ENCODE peak calls at places on chromosome 20, in seven cellular contexts. D is HCT116, J is PC-3, A is hepatocyte, U is GM23338, T is SK-N-SH, Z is OCI-LY7. X is an unnamed sample. For H3K9me2, the result is how much of the 10 kb centered on the place peaks cover.

GRCh38 chr20:15069355-15069754 is 731.9 kb upstream of the FLRT3 start:
- DNase-seq in Z (no peak), J (no peak), D (no peak), U (no peak), T (no peak), A (no peak), X (no peak)

GRCh38 chr20:40966103-40966502 is 62.5 kb upstream of the TOP1 start:
- DNase-seq in A (no peak), Z (peak), T (no peak), J (peak), U (peak), D (no peak), X (no peak)

GRCh38 chr20:38156888-38157634 is 8.0 kb downstream of the TGM2 start:
- DNase-seq in D (no peak), J (no peak), Z (no peak), A (no peak), T (no peak), U (no peak), X (peak)

GRCh38 chr20:45752747-45753146 is 30.6 kb downstream of the SPINT4 start:
- DNase-seq in A (no peak), T (no peak), D (no peak), U (no peak), Z (no peak), J (no peak), X (no peak)

GRCh38 chr20:25221592-25222460 is 26.1 kb upstream of the PYGB start:
- DNase-seq in U (no peak), J (no peak), Z (no peak), T (no peak), D (no peak), A (no peak), X (no peak)

GRCh38 chr20:53917145-53918009 is 153.0 kb downstream of the BCAS1 start:
- DNase-seq in U (no peak), Z (no peak), D (no peak), T (peak), J (peak), A (no peak), X (peak)

GRCh38 chr20:24918579-24919566 is 30.2 kb upstream of the CST7 start:
- DNase-seq in D (no peak), J (no peak), T (no peak), A (no peak), Z (no peak), U (no peak), X (no peak)

GRCh38 chr20:44017905-44018683 is 103.4 kb downstream of the TOX2 start:
- DNase-seq in T (peak), J (peak), U (no peak), A (peak), D (peak), Z (no peak), X (peak)

GRCh38 chr20:37356387-37356786 is 10.4 kb downstream of the SRC start:
- DNase-seq in J (peak), Z (no peak), A (no peak), D (no peak), U (no peak), T (peak), X (peak)

GRCh38 chr20:53706511-53707031 is 112.9 kb upstream of the ZNF217 start:
- DNase-seq in U (no peak), Z (peak), J (no peak), T (no peak), A (peak), D (no peak), X (no peak)

GRCh38 chr20:25165128-25165527 is 30.4 kb upstream of the ENTPD6 start:
- DNase-seq in J (no peak), Z (no peak), A (no peak), U (no peak), T (no peak), D (no peak), X (no peak)

GRCh38 chr20:62665826-62666735 is 23.8 kb downstream of the SLCO4A1 start:
- DNase-seq in U (no peak), J (no peak), A (no peak), Z (no peak), T (no peak), D (no peak), X (no peak)

GRCh38 chr20:36544134-36545018 is 3.1 kb downstream of the MYL9 start:
- DNase-seq in D (no peak), J (peak), T (no peak), U (no peak), Z (no peak), A (no peak), X (no peak)

GRCh38 chr20:35698298-35699126 is 640 bp downstream of the NFS1 start:
- DNase-seq in Z (peak), U (peak), T (peak), D (no peak), A (peak), J (no peak), X (no peak)

GRCh38 chr20:5844063-5844681 is 94.0 kb downstream of the SHLD1 start:
- DNase-seq in A (no peak), Z (no peak), J (peak), D (peak), T (no peak), U (no peak), X (peak)

GRCh38 chr20:62536731-62537401 is 61.1 kb upstream of the GATA5 start:
- DNase-seq in Z (no peak), A (peak), D (no peak), T (no peak), U (no peak), J (no peak), X (no peak)

GRCh38 chr20:1588869-1589460 is 30.8 kb downstream of the SIRPB1 start:
- DNase-seq in U (no peak), A (no peak), T (peak), D (no peak), J (no peak), Z (no peak), X (no peak)

GRCh38 chr20:36394340-36394965 is 88.3 kb downstream of the DLGAP4 start:
- DNase-seq in U (no peak), T (no peak), D (no peak), Z (no peak), J (no peak), A (no peak), X (no peak)

GRCh38 chr20:50303573-50304500 is 113.2 kb downstream of the CEBPB start:
- DNase-seq in J (peak), D (no peak), Z (no peak), A (peak), T (peak), U (no peak), X (no peak)

GRCh38 chr20:45851501-45851900 is 5.7 kb downstream of the ACOT8 start:
- DNase-seq in D (no peak), U (no peak), Z (no peak), T (no peak), A (no peak), J (no peak), X (no peak)

GRCh38 chr20:45987108-45987780 is 15.2 kb upstream of the ZNF335 start:
- DNase-seq in D (peak), J (peak), U (peak), A (peak), T (peak), Z (peak), X (peak)

GRCh38 chr20:52954849-52955248 is 17.3 kb upstream of the TSHZ2 start:
- DNase-seq in D (no peak), T (no peak), Z (no peak), U (no peak), A (no peak), J (no peak), X (no peak)

GRCh38 chr20:38343107-38343797 is 3.0 kb upstream of the LBP start:
- DNase-seq in T (no peak), D (no peak), U (no peak), J (no peak), Z (no peak), A (peak), X (no peak)

GRCh38 chr20:62604796-62605195 is 37.5 kb upstream of the SLCO4A1 start:
- DNase-seq in T (no peak), A (no peak), D (no peak), U (no peak), Z (no peak), J (no peak), X (no peak)

GRCh38 chr20:61896058-61896961 is 169.4 kb downstream of the TAF4 start:
- DNase-seq in A (peak), T (peak), Z (peak), D (peak), J (peak), U (peak), X (peak)

GRCh38 chr20:23856736-23857135 is 22.8 kb downstream of the CST5 start:
- DNase-seq in T (no peak), D (no peak), J (peak), A (no peak), Z (no peak), U (no peak), X (peak)

GRCh38 chr20:50223321-50223995 is 32.8 kb downstream of the CEBPB start:
- DNase-seq in A (no peak), U (no peak), D (no peak), Z (no peak), J (no peak), T (no peak), X (no peak)

GRCh38 chr20:48794360-48794759 is 33.4 kb downstream of the PREX1 start:
- DNase-seq in Z (no peak), U (peak), T (peak), D (no peak), A (no peak), J (no peak), X (no peak)
- H3K9me2 ChIP-seq in Z (under half), U (under half), T (under half), D (under half), A (under half), J (under half), X (under half)

GRCh38 chr20:57525328-57526053 is 551 bp upstream of the CTCFL start:
- DNase-seq in A (no peak), D (no peak), J (no peak), Z (no peak), T (peak), U (no peak), X (no peak)

GRCh38 chr20:57524511-57525176 is at the start of gene CTCFL:
- DNase-seq in A (no peak), T (no peak), U (peak), J (no peak), Z (no peak), D (no peak), X (no peak)

GRCh38 chr20:57527728-57528127 is 2.8 kb upstream of the CTCFL start:
- DNase-seq in J (no peak), T (no peak), D (no peak), U (no peak), A (no peak), Z (no peak), X (no peak)

GRCh38 chr20:57526885-57527566 is 2.1 kb upstream of the CTCFL start:
- DNase-seq in T (no peak), U (no peak), D (no peak), Z (no peak), J (no peak), A (no peak), X (no peak)

GRCh38 chr20:57526067-57526884 is 1.3 kb upstream of the CTCFL start:
- DNase-seq in D (peak), Z (peak), J (no peak), T (peak), A (no peak), U (peak), X (no peak)
- TF ChIP-seq CTCF in D (peak), Z (peak), J (peak), T (no peak), A (no peak), U (peak), X (no peak)

GRCh38 chr20:32261644-32262043 is 15.8 kb upstream of the KIF3B start:
- DNase-seq in T (no peak), J (no peak), Z (no peak), U (no peak), D (no peak), A (no peak), X (no peak)
- H2AFZ ChIP-seq in T (no peak), J (no peak), Z (no peak), U (peak), D (no peak), A (no peak), X (no peak)

DNA sequence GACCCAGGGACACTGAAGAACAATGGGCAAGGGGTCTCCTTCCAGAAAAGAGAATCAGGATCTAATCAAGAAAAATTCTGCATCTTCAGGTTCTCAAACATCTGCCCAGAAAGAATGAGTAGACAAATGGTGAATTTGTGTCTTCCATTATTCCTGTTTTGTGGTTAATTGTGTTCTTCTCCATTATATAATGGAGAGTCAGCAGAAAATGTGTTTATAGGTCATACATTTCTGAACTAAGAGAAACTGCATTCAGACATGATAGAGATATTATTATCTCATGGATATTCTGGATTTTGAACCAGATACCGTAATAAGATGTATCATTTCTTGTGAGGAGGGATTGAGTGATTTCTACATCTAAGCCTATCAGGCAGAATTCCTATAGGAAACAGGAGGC is 581.7 kb upstream of the JAG1 start:
- DNase-seq in D (no peak), U (no peak), Z (no peak), J (no peak), A (no peak), T (no peak), X (no peak)
- H3K9me2 ChIP-seq in D (under half), U (under half), Z (under half), J (under half), A (under half), T (under half), X (under half)

GRCh38 chr20:64075556-64075955 is 3.8 kb downstream of the RGS19 start:
- DNase-seq in A (no peak), D (no peak), U (no peak), T (no peak), Z (no peak), J (no peak), X (no peak)

GRCh38 chr20:64074963-64075362 is 4.4 kb downstream of the RGS19 start:
- DNase-seq in A (no peak), T (no peak), Z (no peak), U (no peak), D (no peak), J (no peak), X (no peak)

GRCh38 chr20:64077094-64077493 is 2.2 kb downstream of the RGS19 start:
- DNase-seq in J (no peak), D (no peak), U (no peak), Z (peak), T (no peak), A (no peak), X (no peak)

GRCh38 chr20:64077541-64077875 is 1.8 kb downstream of the RGS19 start:
- DNase-seq in Z (no peak), U (no peak), D (no peak), T (no peak), J (no peak), A (no peak), X (no peak)

DNA sequence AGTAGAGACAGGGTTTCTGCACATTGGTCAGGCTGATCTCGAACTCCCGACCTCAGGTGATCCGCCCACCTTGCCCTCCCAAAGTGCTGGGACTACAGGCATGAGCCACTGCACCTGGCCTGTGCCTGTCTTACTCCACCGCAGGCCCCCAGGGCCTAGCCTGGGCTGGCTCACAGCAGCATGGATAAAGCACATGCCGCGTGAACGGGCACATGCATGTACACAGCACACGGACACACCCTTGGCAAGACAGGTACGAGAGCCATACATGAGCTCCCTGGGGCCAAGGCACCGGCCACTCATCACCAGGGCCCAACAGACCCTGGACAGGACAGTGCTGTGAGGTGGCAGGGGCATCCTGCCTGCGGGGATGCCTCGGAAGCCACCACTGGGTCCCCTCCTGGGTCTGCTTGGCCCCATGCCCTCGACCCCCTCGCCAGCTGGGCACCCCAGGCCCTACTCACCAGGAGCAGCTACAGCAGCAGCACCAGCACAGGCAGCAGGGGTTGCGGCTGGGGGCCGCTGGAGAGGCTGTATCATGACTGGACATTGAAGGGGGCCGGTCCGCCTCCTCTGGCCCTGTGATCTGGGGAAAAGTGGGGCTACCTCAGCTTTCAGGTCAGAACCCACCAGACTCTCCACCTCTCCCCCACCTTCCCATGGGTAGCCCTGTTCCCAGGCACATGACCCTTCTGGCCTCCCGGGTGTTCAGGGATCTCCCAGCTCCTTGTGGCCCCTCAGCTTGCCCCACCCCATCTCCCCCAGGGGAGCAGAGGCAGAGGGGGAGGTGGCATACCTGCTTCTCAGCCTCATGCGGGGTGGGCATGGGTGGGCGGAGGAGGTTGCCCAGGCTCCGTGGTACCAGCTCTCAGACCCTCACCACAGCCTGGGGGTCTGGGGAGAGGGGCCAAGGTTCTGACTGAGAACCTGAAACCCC is 3.0 kb downstream of the RGS19 start:
- DNase-seq in T (no peak), Z (no peak), J (no peak), D (no peak), A (no peak), U (no peak), X (no peak)
- TF ChIP-seq CTCF in T (no peak), Z (no peak), J (no peak), D (no peak), A (no peak), U (no peak), X (no peak)

GRCh38 chr20:48759631-48760245 is 68.1 kb downstream of the PREX1 start:
- DNase-seq in A (no peak), D (no peak), U (no peak), J (no peak), Z (peak), T (no peak), X (no peak)
- H2AFZ ChIP-seq in A (no peak), D (no peak), U (no peak), J (no peak), Z (peak), T (no peak), X (no peak)

GRCh38 chr20:7410150-7410549 is 530.1 kb downstream of the HAO1 start:
- DNase-seq in T (no peak), Z (no peak), J (peak), U (no peak), A (no peak), D (no peak), X (no peak)

GRCh38 chr20:7411075-7411474 is 529.2 kb downstream of the HAO1 start:
- DNase-seq in T (no peak), A (no peak), D (no peak), Z (no peak), U (peak), J (peak), X (no peak)

GRCh38 chr20:7406671-7407070 is 533.6 kb downstream of the HAO1 start:
- DNase-seq in A (no peak), J (peak), T (no peak), D (no peak), Z (no peak), U (no peak), X (no peak)
- H3K9me2 ChIP-seq in A (under half), J (under half), T (under half), D (under half), Z (under half), U (under half), X (under half)

GRCh38 chr20:10647909-10648308 is 25.9 kb downstream of the JAG1 start:
- DNase-seq in A (no peak), Z (no peak), U (no peak), T (no peak), J (no peak), D (no peak), X (no peak)

GRCh38 chr20:10646006-10646405 is 27.8 kb downstream of the JAG1 start:
- DNase-seq in U (no peak), D (no peak), T (no peak), J (no peak), Z (no peak), A (no peak), X (no peak)

GRCh38 chr20:10646886-10647420 is 26.8 kb downstream of the JAG1 start:
- DNase-seq in U (no peak), Z (no peak), D (no peak), T (no peak), A (no peak), J (no peak), X (no peak)

GRCh38 chr20:10648651-10649050 is 25.1 kb downstream of the JAG1 start:
- DNase-seq in J (no peak), Z (no peak), D (no peak), T (no peak), U (no peak), A (no peak), X (no peak)

GRCh38 chr20:10647471-10647870 is 26.3 kb downstream of the JAG1 start:
- DNase-seq in J (peak), U (peak), T (peak), A (peak), D (no peak), Z (peak), X (no peak)
- TF ChIP-seq CTCF in J (peak), U (peak), T (peak), A (peak), D (peak), Z (peak), X (peak)

DNA sequence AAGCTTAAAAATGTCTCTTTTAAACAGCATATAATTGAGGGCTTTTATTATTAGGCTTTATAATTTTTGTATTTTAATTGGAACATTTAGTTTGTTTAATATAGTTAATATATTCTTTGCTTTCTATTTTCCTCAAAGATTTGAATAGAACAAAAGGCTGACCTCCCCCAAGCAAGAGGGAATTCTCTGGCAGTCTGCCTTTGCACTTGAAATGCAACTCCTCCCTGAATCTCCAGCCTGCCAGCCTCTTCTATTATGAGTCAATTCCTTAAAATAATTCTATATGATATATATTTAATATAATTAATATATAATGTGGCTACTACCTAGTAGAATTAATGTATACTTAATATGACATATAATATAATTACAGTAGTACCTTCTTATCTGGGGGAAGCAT is 69.2 kb downstream of the PTPRA start:
- DNase-seq in A (no peak), J (no peak), U (no peak), T (no peak), Z (no peak), D (no peak), X (no peak)
- H2AFZ ChIP-seq in A (no peak), J (no peak), U (no peak), T (no peak), Z (no peak), D (no peak), X (no peak)

GRCh38 chr20:20992274-20992673 is 113.9 kb downstream of the LINC00237 start:
- DNase-seq in T (no peak), Z (no peak), D (no peak), A (no peak), J (no peak), U (no peak), X (no peak)
- H3K9me2 ChIP-seq in T (under half), Z (under half), D (under half), A (under half), J (under half), U (under half), X (under half)